ENCODE peak calls at places on chromosomes 13 and 19, in four cellular contexts. Q, O, W and C are unnamed samples.

GRCh38 chr19:6030214-6030507 is 52.2 kb upstream of the RANBP3 start:
- DNase-seq in Q (no peak), O (no peak), W (no peak), C (peak; percentile 66)

GRCh38 chr19:35596366-35596999 is 10.5 kb downstream of the PMIS2 start:
- DNase-seq in Q (no peak), O (no peak), W (no peak), C (no peak)

GRCh38 chr13:87677334-87678234 is 6.4 kb downstream of the SLITRK5 start:
- DNase-seq in Q (peak; percentile 56), O (no peak), W (peak; percentile 41), C (no peak)

GRCh38 chr13:37595162-37595561 is 3.4 kb downstream of the POSTN start:
- DNase-seq in Q (no peak), O (no peak), W (no peak), C (no peak)

GRCh38 chr19:5961969-5962945 is 15.7 kb downstream of the RANBP3 start:
- DNase-seq in Q (peak; percentile 85), O (no peak), W (peak; percentile 65), C (no peak)

GRCh38 chr13:42970824-42971669 is 21.0 kb downstream of the EPSTI1 start:
- DNase-seq in Q (no peak), O (no peak), W (no peak), C (peak; percentile 47)

GRCh38 chr19:16860118-16860517 is 28.7 kb upstream of the F2RL3 start:
- DNase-seq in Q (no peak), O (no peak), W (no peak), C (no peak)

GRCh38 chr13:50016421-50016820 is 1.2 kb downstream of the KCNRG start:
- DNase-seq in Q (no peak), O (no peak), W (no peak), C (no peak)

GRCh38 chr13:23723463-23723862 is 153.3 kb downstream of the TNFRSF19 start:
- DNase-seq in Q (no peak), O (no peak), W (no peak), C (no peak)

GRCh38 chr19:20607943-20608342 is 42.4 kb upstream of the ZNF737 start:
- DNase-seq in Q (no peak), O (no peak), W (no peak), C (no peak)

GRCh38 chr19:42326969-42327368 is 1.5 kb downstream of the MEGF8 start:
- DNase-seq in Q (no peak), O (no peak), W (no peak), C (no peak)
- H3K4me1 ChIP-seq in Q (peaks cover 12% of the 10 kb centered on the region), O (peaks cover 5% of the 10 kb centered on the region), W (peaks cover 11% of the 10 kb centered on the region), C (no peaks in the 10 kb centered on the region)

GRCh38 chr19:19256072-19256969 is 16.8 kb downstream of the TM6SF2 start:
- DNase-seq in Q (no peak), O (no peak), W (no peak), C (peak; percentile 6)

GRCh38 chr19:19257137-19257536 is 16.0 kb downstream of the TM6SF2 start:
- DNase-seq in Q (no peak), O (no peak), W (no peak), C (no peak)

GRCh38 chr19:19259741-19260140 is 13.4 kb downstream of the TM6SF2 start:
- DNase-seq in Q (no peak), O (no peak), W (no peak), C (peak; percentile 8)

GRCh38 chr19:19258589-19259338 is 14.3 kb downstream of the TM6SF2 start:
- DNase-seq in Q (no peak), O (no peak), W (no peak), C (no peak)

DNA sequence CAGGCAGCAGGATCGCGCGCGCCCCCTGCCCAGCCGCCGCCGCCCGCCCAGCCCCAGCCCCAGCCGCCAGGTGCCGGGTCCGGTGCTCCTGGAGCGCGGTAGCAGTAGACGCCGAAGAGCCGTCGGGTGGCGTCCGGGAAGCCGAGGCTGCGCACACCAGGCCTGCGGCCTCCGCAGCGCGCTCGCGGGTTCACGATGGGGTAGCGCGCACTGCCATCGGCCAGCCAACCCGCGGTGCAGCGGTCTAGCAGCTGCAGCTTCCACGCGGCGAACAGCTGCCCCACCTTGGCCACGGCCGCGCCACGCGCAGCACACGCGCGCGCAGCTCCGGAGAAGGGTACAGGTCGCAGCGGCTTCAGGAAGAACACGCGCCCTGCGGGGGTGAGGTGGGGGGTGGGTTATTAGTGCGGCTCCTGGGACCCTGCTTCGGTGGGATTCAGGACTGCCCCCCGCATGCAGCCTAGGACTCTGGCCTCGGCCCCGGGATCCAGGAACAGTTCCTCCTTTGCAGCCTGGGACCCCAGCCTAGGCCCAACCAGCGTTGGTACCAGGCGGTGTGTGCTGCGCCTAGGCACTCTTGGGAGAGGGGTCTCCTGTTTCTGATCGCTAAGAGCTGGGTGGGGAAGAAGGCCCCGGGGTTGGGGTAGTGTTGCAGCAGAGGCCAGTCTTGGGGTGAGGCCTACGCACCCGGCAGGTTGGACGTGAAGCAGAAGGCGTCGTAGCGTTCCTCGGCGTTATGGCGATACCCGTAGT is 15.1 kb downstream of the TM6SF2 start:
- DNase-seq in Q (no peak), O (no peak), W (no peak), C (no peak)
- H3K27ac ChIP-seq in Q (no peak overlapping the region), O (no peak overlapping the region), W (no peak overlapping the region), C (no peak overlapping the region)

GRCh38 chr13:45337395-45337794 is 3.6 kb downstream of the TPT1 start:
- DNase-seq in Q (no peak), O (no peak), W (no peak), C (no peak)

GRCh38 chr13:45333973-45334922 is 6.7 kb downstream of the TPT1 start:
- DNase-seq in Q (peak; percentile 57), O (no peak), W (no peak), C (peak; percentile 32)

GRCh38 chr13:45333251-45333972 is 7.6 kb downstream of the TPT1 start:
- DNase-seq in Q (no peak), O (no peak), W (no peak), C (no peak)

GRCh38 chr13:45336025-45336800 is 4.8 kb downstream of the TPT1 start:
- DNase-seq in Q (no peak), O (no peak), W (no peak), C (no peak)

GRCh38 chr13:45335397-45336024 is 5.5 kb downstream of the TPT1 start:
- DNase-seq in Q (no peak), O (no peak), W (peak; percentile 88), C (no peak)
- H3K4me1 ChIP-seq in Q (peaks cover 75% of the 10 kb centered on the region), O (peaks cover 9% of the 10 kb centered on the region), W (peaks cover 59% of the 10 kb centered on the region), C (peaks cover 67% of the 10 kb centered on the region)

GRCh38 chr19:7250057-7250596 is 44.1 kb downstream of the INSR start:
- DNase-seq in Q (no peak), O (no peak), W (no peak), C (no peak)
- H3K27ac ChIP-seq in Q (no peak overlapping the region), O (peak overlapping the region; percentile 80), W (no peak overlapping the region), C (no peak overlapping the region)

GRCh38 chr19:4717191-4717965 is 6.3 kb downstream of the DPP9 start:
- DNase-seq in Q (no peak), O (no peak), W (no peak), C (peak; percentile 90)
- H3K4me1 ChIP-seq in Q (peaks cover 13% of the 10 kb centered on the region), O (peaks cover 13% of the 10 kb centered on the region), W (peaks cover 97% of the 10 kb centered on the region), C (peaks cover 20% of the 10 kb centered on the region)

GRCh38 chr19:4909172-4909896 is at the start of gene UHRF1:
- DNase-seq in Q (no peak), O (no peak), W (no peak), C (no peak)
- H3K27ac ChIP-seq in Q (no peak within 1 kb of the TSS), O (no peak within 1 kb of the TSS), W (no peak within 1 kb of the TSS), C (peak within 1 kb of the TSS; percentile 42)

DNA sequence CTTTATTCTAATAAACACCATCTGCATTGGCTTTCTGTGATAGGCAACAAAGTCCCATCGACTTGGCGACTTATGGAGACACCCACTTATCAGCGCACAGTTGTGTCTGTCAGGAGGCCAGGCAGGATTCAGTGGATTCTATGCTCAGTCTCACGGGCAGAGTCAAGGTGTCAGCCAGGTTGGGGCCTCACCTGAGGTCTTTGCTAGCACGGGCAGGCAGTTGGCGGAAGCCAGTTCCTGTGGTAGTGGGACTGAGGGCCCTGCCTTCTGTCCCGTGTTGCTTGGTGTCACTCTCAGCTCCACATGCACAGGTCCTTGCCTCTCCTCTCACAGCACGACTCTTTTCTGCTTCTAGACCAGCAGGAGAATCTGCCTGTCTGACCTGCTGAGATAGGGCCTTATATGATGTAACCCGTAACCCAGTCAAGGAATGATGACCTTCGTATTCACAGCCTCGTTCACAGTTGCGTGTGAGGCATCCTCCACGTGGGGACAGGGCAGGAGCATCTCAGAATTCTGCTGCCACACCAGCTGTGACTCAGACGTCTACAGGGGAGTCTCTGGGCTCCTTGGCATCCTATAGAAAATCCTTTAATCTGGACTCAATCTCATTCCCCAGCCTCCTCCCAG is 10.0 kb downstream of the CUL4A start:
- DNase-seq in Q (no peak), O (no peak), W (no peak), C (no peak)
- H3K4me1 ChIP-seq in Q (peaks cover 18% of the 10 kb centered on the region), O (no peaks in the 10 kb centered on the region), W (peaks cover 40% of the 10 kb centered on the region), C (peaks cover 13% of the 10 kb centered on the region)

GRCh38 chr19:30437869-30438268 is 65.7 kb downstream of the ZNF536 start:
- DNase-seq in Q (no peak), O (no peak), W (no peak), C (no peak)
- H3K27ac ChIP-seq in Q (no peak overlapping the region), O (no peak overlapping the region), W (no peak overlapping the region), C (no peak overlapping the region)